ENCODE peak calls at places on chromosomes 3 and 15, in ten cellular contexts. S, C, F, N, Q, A, P, H, R and M are unnamed samples.

GRCh38 chr3:10505050-10505790 is at the start of gene ATP2B2:
- DNase-seq in P (no peak), F (no peak), Q (no peak), R (no peak), H (no peak), S (no peak), N (no peak), A (no peak), C (no peak), M (no peak)

GRCh38 chr15:89587955-89588354 is 12.7 kb downstream of the TICRR start:
- DNase-seq in P (no peak), R (no peak), C (no peak), N (no peak), F (no peak), Q (no peak), S (no peak), H (no peak), A (no peak), M (no peak)

GRCh38 chr3:55343486-55344357 is 143.4 kb downstream of the WNT5A start:
- DNase-seq in C (no peak), H (no peak), F (no peak), Q (no peak), A (no peak), R (no peak), S (no peak), N (no peak), P (no peak), M (no peak)

GRCh38 chr3:37024092-37024491 is 30.8 kb downstream of the MLH1 start:
- DNase-seq in H (no peak), C (no peak), S (no peak), A (peak; percentile 4), N (peak; percentile 54), P (no peak), Q (no peak), R (no peak), F (no peak), M (no peak)

GRCh38 chr15:92666780-92667179 is 11.2 kb upstream of the FAM174B start:
- DNase-seq in R (no peak), Q (no peak), S (peak; percentile 75), H (peak; percentile 18), P (peak; percentile 48), F (no peak), N (no peak), C (no peak), A (no peak), M (no peak)

GRCh38 chr15:31361764-31362120 is 35.1 kb downstream of the KLF13 start:
- DNase-seq in A (no peak), N (no peak), R (no peak), P (no peak), F (no peak), Q (no peak), C (no peak), S (no peak), H (no peak), M (no peak)

GRCh38 chr3:66140763-66141372 is 79.9 kb upstream of the SLC25A26 start:
- DNase-seq in Q (no peak), H (no peak), A (peak; percentile 15), P (peak; percentile 36), R (no peak), N (no peak), S (no peak), F (no peak), C (no peak), M (no peak)

GRCh38 chr15:66882251-66883020 is 180.4 kb downstream of the SMAD6 start:
- DNase-seq in H (no peak), S (peak; percentile 71), P (no peak), C (no peak), Q (no peak), N (no peak), A (no peak), F (no peak), R (no peak), M (peak; percentile 86)

GRCh38 chr15:75001310-75001709 is 5.9 kb downstream of the SCAMP5 start:
- DNase-seq in S (no peak), R (no peak), Q (no peak), N (no peak), A (no peak), F (no peak), C (no peak), H (no peak), P (no peak), M (no peak)

GRCh38 chr3:121735047-121735696 is 14.4 kb downstream of the GOLGB1 start:
- DNase-seq in S (no peak), R (no peak), F (no peak), P (no peak), A (no peak), Q (no peak), H (no peak), C (no peak), N (no peak), M (no peak)

GRCh38 chr3:63975705-63976104 is 47.6 kb downstream of the PSMD6 start:
- DNase-seq in C (no peak), Q (no peak), A (no peak), F (peak; percentile 25), H (no peak), P (no peak), S (peak; percentile 81), R (no peak), N (no peak), M (no peak)

GRCh38 chr3:57278237-57278636 is 14.2 kb downstream of the ASB14 start:
- DNase-seq in N (no peak), Q (no peak), S (no peak), C (no peak), P (no peak), F (peak; percentile 12), H (no peak), A (no peak), R (no peak), M (no peak)

GRCh38 chr15:100021653-100022052 is 288.4 kb upstream of the LYSMD4 start:
- DNase-seq in C (no peak), R (no peak), Q (no peak), S (no peak), N (no peak), P (no peak), H (no peak), F (no peak), A (no peak), M (peak; percentile 81)

GRCh38 chr3:137930976-137931375 is 79.0 kb upstream of the CLDN18 start:
- DNase-seq in H (no peak), F (no peak), A (no peak), P (no peak), C (no peak), Q (no peak), N (no peak), R (no peak), S (no peak), M (no peak)

GRCh38 chr3:39150803-39151631 is 2.4 kb downstream of the CSRNP1 start:
- DNase-seq in S (peak; percentile 96), H (peak; percentile 81), N (peak; percentile 62), C (peak; percentile 87), Q (no peak), A (no peak), F (peak; percentile 33), P (peak; percentile 78), R (no peak), M (no peak)

GRCh38 chr3:139129892-139130291 is 85.2 kb upstream of the PRR23C start:
- DNase-seq in Q (no peak), A (no peak), N (no peak), P (no peak), R (no peak), F (no peak), C (no peak), H (no peak), S (no peak), M (no peak)

GRCh38 chr15:70876011-70876410 is 16.2 kb downstream of the THAP10 start:
- DNase-seq in S (no peak), A (no peak), N (no peak), Q (no peak), C (no peak), F (no peak), H (no peak), R (no peak), P (no peak), M (no peak)

GRCh38 chr3:197000211-197000610 is 29.4 kb downstream of the MELTF start:
- DNase-seq in F (no peak), S (peak; percentile 42), A (no peak), R (peak; percentile 38), P (no peak), C (no peak), N (no peak), H (no peak), Q (no peak), M (no peak)

GRCh38 chr15:90154246-90154645 is 46.9 kb upstream of the SEMA4B start:
- DNase-seq in S (no peak), C (no peak), A (no peak), R (no peak), Q (no peak), F (no peak), P (no peak), N (no peak), H (no peak), M (no peak)

GRCh38 chr3:101229681-101230080 is 90.7 kb downstream of the IMPG2 start:
- DNase-seq in P (no peak), S (no peak), Q (no peak), N (no peak), A (no peak), H (no peak), C (no peak), F (peak; percentile 8), R (no peak), M (no peak)

GRCh38 chr3:170162630-170163029 is 18.9 kb downstream of the PHC3 start:
- DNase-seq in A (no peak), S (no peak), N (no peak), H (no peak), F (no peak), Q (no peak), R (no peak), C (no peak), P (no peak), M (no peak)

GRCh38 chr3:72050048-72050632 is 265.2 kb upstream of the PROK2 start:
- DNase-seq in R (no peak), P (no peak), H (no peak), C (no peak), N (no peak), F (no peak), S (no peak), Q (no peak), A (no peak), M (no peak)
- H3K9me3 ChIP-seq in R (no peaks in the 10 kb centered on the region), P (no peaks in the 10 kb centered on the region), H (no peaks in the 10 kb centered on the region), C (no peaks in the 10 kb centered on the region), N (no peaks in the 10 kb centered on the region), F (no peaks in the 10 kb centered on the region), S (no peaks in the 10 kb centered on the region), Q (no peaks in the 10 kb centered on the region), A (no peaks in the 10 kb centered on the region), M (no peaks in the 10 kb centered on the region)

GRCh38 chr3:27696906-27697305 is 25.2 kb downstream of the EOMES start:
- DNase-seq in A (no peak), N (no peak), C (no peak), R (no peak), H (no peak), P (no peak), F (no peak), S (no peak), Q (no peak), M (no peak)
- TF ChIP-seq POLR2AphosphoS5 in A (no peak), N (no peak), C (no peak), R (no peak), H (no peak), P (no peak), F (no peak), S (no peak), Q (no peak), M (peak; percentile 10)

GRCh38 chr15:20348291-20348899 is 193.2 kb downstream of the GOLGA6L6 start:
- DNase-seq in Q (no peak), A (no peak), H (no peak), S (peak; percentile 62), F (no peak), C (peak; percentile 48), N (no peak), P (no peak), R (no peak), M (peak; percentile 96)
- H3K9me3 ChIP-seq in Q (no peaks in the 10 kb centered on the region), A (peaks cover 86% of the 10 kb centered on the region), H (no peaks in the 10 kb centered on the region), S (peaks cover 7% of the 10 kb centered on the region), F (peaks cover 36% of the 10 kb centered on the region), C (peaks cover 57% of the 10 kb centered on the region), N (no peaks in the 10 kb centered on the region), P (peaks cover 57% of the 10 kb centered on the region), R (peaks cover 27% of the 10 kb centered on the region), M (peaks cover 3% of the 10 kb centered on the region)

GRCh38 chr3:103494512-103494911 is 1059.7 kb downstream of the ZPLD1 start:
- DNase-seq in H (no peak), Q (no peak), P (no peak), F (no peak), R (no peak), N (no peak), C (no peak), S (no peak), A (no peak), M (no peak)
- TF ChIP-seq POLR2AphosphoS5 in H (no peak), Q (no peak), P (no peak), F (no peak), R (no peak), N (no peak), C (no peak), S (no peak), A (no peak), M (no peak)